ENCODE peak calls at places on chromosomes 16 and 17, in five cellular contexts. Q, P, A, J and C are unnamed samples.

GRCh38 chr16:6528217-6528616 is 804.4 kb upstream of the RBFOX1 start:
- DNase-seq in Q (no peak), P (no peak), A (no peak), J (no peak), C (no peak)

GRCh38 chr16:57620316-57621231 is 7.9 kb upstream of the ADGRG1 start:
- DNase-seq in Q (no peak), P (peak), A (no peak), J (no peak), C (no peak)

GRCh38 chr16:10277597-10277996 is 95.4 kb upstream of the GRIN2A start:
- DNase-seq in Q (no peak), P (no peak), A (no peak), J (no peak), C (no peak)

GRCh38 chr16:1775846-1776671 is 3.1 kb upstream of the MRPS34 start:
- DNase-seq in Q (no peak), P (no peak), A (no peak), J (no peak), C (no peak)

GRCh38 chr17:44137891-44138709 is 3.6 kb upstream of the HROB start:
- DNase-seq in Q (peak), P (peak), A (peak), J (peak), C (no peak)

GRCh38 chr17:540632-541031 is 174.0 kb downstream of the VPS53 start:
- DNase-seq in Q (no peak), P (no peak), A (no peak), J (no peak), C (no peak)

GRCh38 chr16:80375973-80376372 is 164.8 kb upstream of the DYNLRB2 start:
- DNase-seq in Q (no peak), P (no peak), A (no peak), J (peak), C (no peak)

GRCh38 chr17:48954300-48954755 is 9.7 kb upstream of the SNF8 start:
- DNase-seq in Q (no peak), P (no peak), A (peak), J (peak), C (no peak)

GRCh38 chr17:82414548-82415281 is 3.4 kb upstream of the HEXD start:
- DNase-seq in Q (peak), P (peak), A (peak), J (peak), C (peak)

GRCh38 chr16:75070055-75070841 is 46.3 kb downstream of the LDHD start:
- DNase-seq in Q (no peak), P (no peak), A (peak), J (no peak), C (no peak)

GRCh38 chr17:19646788-19647696 is 1.5 kb upstream of the ALDH3A2 start:
- DNase-seq in Q (no peak), P (no peak), A (peak), J (no peak), C (no peak)

GRCh38 chr16:72552675-72553074 is 380.7 kb upstream of the PMFBP1 start:
- DNase-seq in Q (no peak), P (no peak), A (no peak), J (no peak), C (no peak)

GRCh38 chr17:68036304-68037147 is 991 bp downstream of the KPNA2 start:
- DNase-seq in Q (no peak), P (no peak), A (peak), J (peak), C (no peak)

GRCh38 chr17:8324132-8324531 is 14.1 kb downstream of the ARHGEF15 start:
- DNase-seq in Q (no peak), P (no peak), A (no peak), J (no peak), C (no peak)

GRCh38 chr16:85675528-85675927 is 13.2 kb downstream of the GINS2 start:
- DNase-seq in Q (no peak), P (no peak), A (peak), J (peak), C (no peak)

GRCh38 chr16:73747328-73747727 is 549.3 kb upstream of the PSMD7 start:
- DNase-seq in Q (no peak), P (no peak), A (no peak), J (no peak), C (no peak)

GRCh38 chr17:15319461-15319860 is 21.9 kb downstream of the TEKT3 start:
- DNase-seq in Q (no peak), P (no peak), A (no peak), J (no peak), C (no peak)

GRCh38 chr16:89401641-89402445 is 88.5 kb downstream of the ANKRD11 start:
- DNase-seq in Q (no peak), P (no peak), A (no peak), J (peak), C (no peak)

GRCh38 chr16:88975511-88976061 is 1.4 kb downstream of the CBFA2T3 start:
- DNase-seq in Q (no peak), P (no peak), A (no peak), J (no peak), C (no peak)

GRCh38 chr16:15799851-15800495 is 56.9 kb downstream of the MYH11 start:
- DNase-seq in Q (no peak), P (no peak), A (no peak), J (no peak), C (no peak)

GRCh38 chr17:73604476-73604875 is 39.8 kb downstream of the SDK2 start:
- DNase-seq in Q (no peak), P (no peak), A (no peak), J (no peak), C (no peak)

GRCh38 chr16:17723735-17724134 is 253.0 kb upstream of the XYLT1 start:
- DNase-seq in Q (no peak), P (no peak), A (peak), J (peak), C (no peak)

GRCh38 chr16:81694494-81695285 is 84.4 kb upstream of the PLCG2 start:
- DNase-seq in Q (no peak), P (no peak), A (no peak), J (no peak), C (no peak)

GRCh38 chr17:57489321-57489720 is 233.0 kb downstream of the MSI2 start:
- DNase-seq in Q (no peak), P (no peak), A (no peak), J (no peak), C (no peak)

GRCh38 chr17:50123649-50124349 is 6.2 kb downstream of the SAMD14 start:
- DNase-seq in Q (no peak), P (no peak), A (no peak), J (no peak), C (no peak)

GRCh38 chr16:30353438-30354129 is 1.5 kb downstream of the CD2BP2 start:
- DNase-seq in Q (no peak), P (no peak), A (no peak), J (no peak), C (no peak)

GRCh38 chr16:59611556-59611955 is 877.4 kb upstream of the GOT2 start:
- DNase-seq in Q (no peak), P (no peak), A (no peak), J (no peak), C (no peak)
- TF ChIP-seq CTCF in Q (no peak), P (no peak), A (no peak), J (no peak), C (no peak)

DNA sequence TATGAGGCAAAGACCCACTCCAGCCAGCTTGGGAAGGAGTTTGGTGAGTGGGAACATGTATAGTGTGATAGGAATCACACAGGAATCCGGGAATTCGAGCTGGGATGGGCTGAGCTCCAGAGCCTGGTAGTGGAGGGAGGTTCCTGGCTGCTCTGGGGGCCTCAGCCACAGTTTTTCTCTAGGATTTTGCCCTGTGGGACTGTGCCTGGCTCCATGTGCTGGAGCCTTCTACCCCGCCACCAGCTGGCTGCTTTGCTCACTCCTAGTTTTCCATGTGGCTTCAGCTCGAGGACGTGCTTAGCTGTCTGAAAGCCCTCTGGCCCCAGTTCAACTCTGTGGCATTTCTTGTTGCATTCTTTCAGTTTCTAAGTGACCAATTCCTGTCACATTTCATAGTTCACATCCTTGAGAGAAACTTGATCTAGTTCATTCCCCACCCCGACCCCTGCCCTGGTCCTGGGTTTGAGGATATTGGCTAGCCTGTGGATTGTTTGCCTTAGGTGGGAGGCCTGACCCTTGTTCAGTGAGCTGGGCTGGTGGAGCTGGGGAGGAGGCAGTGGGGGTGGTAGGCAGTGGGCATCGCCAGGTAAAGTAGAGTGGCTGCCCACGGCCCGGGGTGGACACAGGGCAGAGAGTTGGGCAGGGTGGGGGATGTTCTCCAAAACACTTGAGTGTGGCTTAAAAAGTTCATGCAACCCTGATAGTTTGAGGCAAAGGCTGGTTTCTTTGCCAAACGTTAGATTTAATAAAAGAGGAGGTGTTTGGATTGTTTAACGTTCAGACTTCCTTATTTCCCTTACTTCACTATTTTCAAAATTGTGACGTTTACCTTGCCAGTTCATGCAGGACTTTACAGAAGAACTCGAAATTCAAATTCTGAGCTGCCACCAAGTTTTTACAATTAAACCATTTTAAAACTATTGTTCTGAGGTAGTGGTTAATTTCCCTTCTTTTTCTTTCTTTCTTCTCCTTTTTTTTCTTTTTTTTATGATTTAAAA is 5.2 kb downstream of the SEC14L1 start:
- DNase-seq in Q (no peak), P (no peak), A (peak), J (peak), C (no peak)
- TF ChIP-seq CTCF in Q (no peak), P (no peak), A (peak), J (peak), C (peak)

GRCh38 chr16:84406006-84406963 is 37.9 kb downstream of the ATP2C2 start:
- DNase-seq in Q (no peak), P (no peak), A (no peak), J (no peak), C (no peak)
- TF ChIP-seq CTCF in Q (no peak), P (no peak), A (no peak), J (no peak), C (no peak)

GRCh38 chr16:68227850-68228553 is 7.9 kb downstream of the ESRP2 start:
- DNase-seq in Q (no peak), P (no peak), A (no peak), J (no peak), C (no peak)
- TF ChIP-seq CTCF in Q (no peak), P (no peak), A (no peak), J (no peak), C (no peak)

DNA sequence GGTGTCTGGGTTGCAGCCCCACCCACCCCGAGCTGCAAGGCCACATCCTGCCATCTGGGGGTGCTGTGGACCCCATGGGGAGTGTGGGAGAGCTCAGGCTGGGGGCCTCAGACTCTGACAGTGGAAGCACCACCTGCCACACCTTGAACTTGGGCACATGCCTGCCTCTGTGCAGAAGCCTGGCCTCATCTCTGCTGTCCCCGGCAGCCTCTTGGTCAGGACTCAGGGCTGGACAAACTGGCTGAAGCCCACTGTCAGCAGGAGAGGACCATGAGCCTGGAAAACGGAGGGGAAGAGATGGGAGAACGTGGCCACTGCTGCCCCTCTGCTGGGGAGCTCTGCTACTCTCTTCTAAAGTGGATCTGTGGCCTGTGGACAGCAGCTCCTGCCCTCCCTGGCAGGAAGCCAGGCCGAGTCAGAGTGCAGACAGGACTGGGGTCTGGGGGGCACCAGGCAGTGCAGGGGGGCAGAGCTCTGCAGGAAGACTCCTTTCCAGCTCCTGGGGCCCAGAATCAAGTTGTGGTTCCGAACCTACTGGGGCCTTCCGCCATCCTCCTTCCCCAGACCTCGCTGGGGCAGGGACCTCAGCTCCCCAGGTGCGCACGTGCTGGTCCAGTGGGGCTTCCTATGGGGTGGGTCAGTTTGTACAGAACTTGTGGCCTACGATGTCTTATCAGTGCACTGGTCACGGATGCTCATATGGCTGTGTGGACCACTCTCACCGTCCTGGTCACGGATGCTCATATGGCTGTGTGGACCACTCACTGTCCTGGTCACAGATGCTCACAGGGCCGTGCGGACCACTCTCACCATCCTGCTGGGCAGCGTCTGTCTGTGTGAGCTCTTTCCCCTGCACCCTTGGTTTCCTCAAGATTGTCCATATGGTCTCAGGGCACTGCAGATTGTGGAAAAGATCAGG is 207.7 kb downstream of the LAT start:
- DNase-seq in Q (no peak), P (no peak), A (no peak), J (no peak), C (no peak)
- TF ChIP-seq CTCF in Q (no peak), P (no peak), A (no peak), J (no peak), C (peak)

DNA sequence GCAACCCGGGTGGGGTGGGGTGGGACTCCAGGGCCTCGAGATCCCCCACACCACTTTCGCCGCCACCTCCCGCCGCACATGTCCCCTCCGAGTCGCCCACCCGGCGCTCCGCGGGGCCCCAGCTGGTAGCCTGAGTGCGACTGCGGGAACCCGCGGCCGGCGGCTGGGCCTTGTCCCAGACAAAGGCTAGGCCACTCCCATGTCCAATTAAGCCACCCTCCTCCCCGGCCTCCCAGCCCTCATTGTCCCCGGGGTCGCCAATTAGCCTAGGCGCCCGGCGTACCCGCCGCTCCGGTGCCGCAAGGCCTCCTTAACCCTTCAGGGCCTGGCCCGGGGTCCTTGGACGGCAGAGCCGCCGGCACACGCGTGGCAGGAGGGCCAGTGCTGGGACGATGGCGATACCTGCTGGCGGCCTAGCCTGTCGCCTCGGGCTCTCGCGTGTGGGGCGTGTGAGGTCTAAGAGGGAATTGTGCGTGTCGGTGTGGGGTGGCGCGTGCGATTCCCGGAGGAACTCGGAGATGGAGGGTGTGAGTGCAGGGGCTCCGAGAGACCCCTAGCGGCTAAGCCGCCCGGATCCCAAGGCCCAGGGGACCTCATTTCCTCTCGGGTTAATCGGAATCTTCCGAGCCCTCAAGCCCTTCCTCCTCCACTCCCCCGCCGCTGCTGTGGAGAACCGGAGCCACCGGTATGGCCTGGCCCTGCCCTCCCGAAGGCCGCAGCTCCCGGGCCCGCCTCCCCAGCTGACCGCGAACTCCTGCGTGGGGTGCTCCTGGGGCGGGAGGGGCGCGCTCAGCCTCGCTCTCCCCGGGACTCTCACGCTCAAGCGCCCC is 11.7 kb downstream of the TBX2 start:
- DNase-seq in Q (no peak), P (peak), A (peak), J (peak), C (peak)
- TF ChIP-seq CTCF in Q (peak), P (peak), A (peak), J (peak), C (no peak)

DNA sequence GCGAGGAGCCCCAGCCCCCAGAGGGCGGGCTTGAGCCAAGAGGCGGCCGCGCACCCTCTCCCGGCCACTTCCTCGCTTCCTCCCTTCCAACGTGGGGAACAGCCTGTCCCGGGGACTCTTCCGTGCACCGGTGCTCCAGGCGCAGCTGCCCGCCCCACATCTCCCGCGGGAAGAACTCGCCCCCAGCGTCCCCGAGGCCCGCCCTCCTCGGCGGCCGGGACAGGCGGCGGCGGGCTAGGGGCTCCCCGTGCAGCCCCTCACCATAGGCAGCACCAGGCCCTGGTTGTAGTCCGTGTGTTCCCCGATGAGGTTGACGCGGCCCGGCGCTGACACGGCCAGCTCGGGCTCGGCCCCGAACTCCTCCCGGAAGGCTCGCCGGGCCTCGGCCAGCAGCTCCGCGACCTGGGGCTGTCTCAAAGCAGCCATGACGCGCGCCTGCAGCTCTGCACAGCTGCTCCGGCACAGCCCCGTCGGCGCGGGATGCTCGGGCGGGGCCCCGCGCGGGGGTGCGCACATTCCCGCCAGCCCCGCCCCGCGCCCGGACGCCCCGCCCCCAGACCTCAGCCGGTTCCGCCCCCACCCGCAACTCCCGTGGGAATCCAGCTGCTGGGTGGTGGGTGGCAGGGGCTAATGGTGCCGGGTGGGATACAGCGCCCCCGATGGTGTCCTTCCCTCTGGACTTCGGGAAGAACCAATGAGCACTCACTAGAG is at the start of gene GALK1:
- DNase-seq in Q (peak), P (peak), A (peak), J (peak), C (peak)
- TF ChIP-seq CTCF in Q (peak), P (no peak), A (no peak), J (no peak), C (peak)

GRCh38 chr17:51640108-51640622 is 379.8 kb downstream of the UTP18 start:
- DNase-seq in Q (no peak), P (no peak), A (no peak), J (no peak), C (no peak)
- TF ChIP-seq CTCF in Q (peak), P (peak), A (no peak), J (no peak), C (peak)

GRCh38 chr17:36600477-36600876 is 906 bp upstream of the MRM1 start:
- DNase-seq in Q (no peak), P (no peak), A (no peak), J (no peak), C (no peak)

GRCh38 chr17:36600936-36601302 is 464 bp upstream of the MRM1 start:
- DNase-seq in Q (no peak), P (no peak), A (no peak), J (no peak), C (no peak)

GRCh38 chr17:36602030-36602737 is 801 bp downstream of the MRM1 start:
- DNase-seq in Q (no peak), P (no peak), A (no peak), J (no peak), C (no peak)

GRCh38 chr17:36602924-36603384 is 1.6 kb downstream of the MRM1 start:
- DNase-seq in Q (peak), P (no peak), A (peak), J (peak), C (no peak)

DNA sequence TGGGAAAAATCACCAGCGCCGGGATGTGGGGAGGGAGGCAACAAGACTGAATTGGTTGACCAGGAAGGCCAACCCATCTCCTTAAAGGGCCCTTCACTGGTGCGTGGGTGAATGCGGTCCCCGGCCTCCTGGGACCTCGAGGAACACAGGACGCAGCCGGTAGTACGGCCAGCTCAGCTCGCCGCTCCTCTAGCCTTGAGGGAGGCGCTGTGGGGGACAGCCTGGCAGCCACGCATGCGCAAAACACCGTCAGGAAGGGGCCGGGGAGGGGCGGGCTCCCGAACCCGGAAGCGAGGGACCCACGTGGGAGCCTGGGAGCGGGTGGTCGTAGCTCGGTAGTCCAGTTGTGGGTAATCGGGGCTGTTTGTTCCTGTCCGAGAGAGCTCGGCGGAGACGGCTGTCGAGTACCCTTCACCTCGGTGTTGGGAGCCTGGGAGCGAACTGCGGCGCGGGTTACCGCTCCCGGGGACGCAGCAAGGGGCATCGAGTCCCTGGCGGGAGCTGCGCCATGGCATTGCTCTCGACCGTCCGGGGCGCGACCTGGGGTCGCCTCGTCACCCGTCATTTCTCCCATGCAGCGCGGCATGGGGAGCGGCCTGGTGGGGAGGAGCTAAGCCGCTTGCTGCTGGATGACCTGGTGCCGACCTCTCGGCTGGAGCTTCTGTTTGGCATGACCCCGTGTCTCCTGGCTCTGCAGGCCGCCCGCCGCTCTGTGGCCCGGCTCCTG is at the start of gene MRM1:
- DNase-seq in Q (peak), P (peak), A (peak), J (peak), C (peak)
- TF ChIP-seq CTCF in Q (no peak), P (no peak), A (peak), J (no peak), C (peak)